ENCODE peak calls at places on chromosomes 6 and 20, in four cellular contexts. J is HepG2, U is HCT116, Q is K562. O is an unnamed sample. For H3K27me3 and H3K36me3, the result is how much of the 10 kb centered on the place peaks cover.

GRCh38 chr20:62752671-62753501 is 43.4 kb upstream of the MRGBP start:
- DNase-seq in J (peak), U (no peak), Q (no peak), O (no peak)

GRCh38 chr6:104653786-104654185 is 205.9 kb downstream of the HACE1 start:
- DNase-seq in U (no peak), J (no peak), Q (no peak), O (no peak)

GRCh38 chr6:158131926-158132325 is 36.1 kb downstream of the SERAC1 start:
- DNase-seq in J (peak), Q (peak), U (no peak), O (no peak)

GRCh38 chr6:5525209-5525608 is 263.9 kb downstream of the FARS2 start:
- DNase-seq in U (no peak), Q (no peak), J (no peak), O (no peak)

GRCh38 chr6:139029470-139030210 is 1.1 kb downstream of the ABRACL start:
- DNase-seq in Q (no peak), U (no peak), J (no peak), O (no peak)

GRCh38 chr6:158475344-158476302 is 84.3 kb upstream of the TMEM181 start:
- DNase-seq in J (no peak), Q (peak), U (no peak), O (peak)

GRCh38 chr6:170176621-170177382 is 114.1 kb downstream of the DLL1 start:
- DNase-seq in Q (no peak), J (no peak), U (no peak), O (no peak)

GRCh38 chr6:111478064-111478476 is 4.9 kb downstream of the REV3L start:
- DNase-seq in J (peak), U (no peak), Q (no peak), O (no peak)

GRCh38 chr6:99588618-99589289 is 17.9 kb upstream of the PRDM13 start:
- DNase-seq in Q (no peak), U (no peak), J (peak), O (peak)

GRCh38 chr6:15996030-15996429 is 132.9 kb upstream of the MYLIP start:
- DNase-seq in J (no peak), U (no peak), Q (peak), O (no peak)

GRCh38 chr20:25744261-25744660 is 47.6 kb upstream of the ZNF337 start:
- DNase-seq in U (no peak), Q (no peak), J (no peak), O (no peak)

GRCh38 chr20:8808180-8808535 is 260.7 kb upstream of the PLCB4 start:
- DNase-seq in J (no peak), Q (no peak), U (no peak), O (no peak)

GRCh38 chr6:68108243-68108835 is 526.7 kb upstream of the ADGRB3 start:
- DNase-seq in U (no peak), J (no peak), Q (no peak), O (no peak)

GRCh38 chr6:47209632-47210031 is 100.1 kb downstream of the TNFRSF21 start:
- DNase-seq in U (no peak), Q (no peak), J (no peak), O (no peak)

GRCh38 chr6:169167581-169168301 is 85.9 kb downstream of the THBS2 start:
- DNase-seq in Q (no peak), U (peak), J (no peak), O (no peak)

GRCh38 chr20:3330046-3330741 is 77.3 kb downstream of the DNAAF9 start:
- DNase-seq in Q (no peak), U (no peak), J (no peak), O (no peak)

GRCh38 chr6:138310294-138310693 is 67.4 kb upstream of the SMIM28 start:
- DNase-seq in U (no peak), J (no peak), Q (no peak), O (no peak)

GRCh38 chr20:56391596-56392281 is at the start of gene AURKA:
- DNase-seq in U (no peak), J (peak), Q (no peak), O (no peak)

GRCh38 chr6:47484616-47485015 is 7.0 kb downstream of the CD2AP start:
- DNase-seq in Q (no peak), J (no peak), U (peak), O (no peak)

GRCh38 chr6:25193147-25193864 is 85.9 kb upstream of the CARMIL1 start:
- DNase-seq in U (peak), J (no peak), Q (no peak), O (peak)

GRCh38 chr6:110513001-110513400 is 36.6 kb upstream of the SLC22A16 start:
- DNase-seq in U (no peak), Q (no peak), J (no peak), O (no peak)

GRCh38 chr6:69116658-69117057 is 481.6 kb downstream of the ADGRB3 start:
- DNase-seq in J (no peak), U (no peak), Q (no peak), O (no peak)

GRCh38 chr6:12185081-12185673 is 105.0 kb upstream of the EDN1 start:
- DNase-seq in Q (no peak), U (no peak), J (no peak), O (no peak)

GRCh38 chr20:9015984-9016324 is 52.9 kb upstream of the PLCB4 start:
- DNase-seq in U (no peak), Q (no peak), J (no peak), O (no peak)

GRCh38 chr6:142867988-142868818 is 76.8 kb downstream of the HIVEP2 start:
- DNase-seq in Q (no peak), U (no peak), J (peak), O (no peak)

GRCh38 chr6:112041535-112041934 is 12.4 kb upstream of the CCN6 start:
- DNase-seq in Q (no peak), J (no peak), U (no peak), O (no peak)

GRCh38 chr6:2764610-2765165 is 505 bp upstream of the WRNIP1 start:
- DNase-seq in U (no peak), Q (peak), J (peak), O (no peak)

GRCh38 chr6:20569000-20569610 is 34.8 kb downstream of the CDKAL1 start:
- DNase-seq in Q (no peak), U (no peak), J (no peak), O (no peak)

GRCh38 chr6:168862346-168862980 is 391.2 kb downstream of the THBS2 start:
- DNase-seq in Q (no peak), U (no peak), J (no peak), O (no peak)

GRCh38 chr6:53484409-53485280 is 60.3 kb downstream of the GCLC start:
- DNase-seq in U (peak), Q (peak), J (peak), O (peak)

GRCh38 chr20:31843881-31844280 is 1.5 kb downstream of the FOXS1 start:
- DNase-seq in Q (no peak), J (no peak), U (no peak), O (no peak)

GRCh38 chr20:47661714-47662113 is 123.6 kb downstream of the SULF2 start:
- DNase-seq in U (no peak), J (no peak), Q (no peak), O (no peak)

GRCh38 chr20:62642666-62643520 is 590 bp downstream of the SLCO4A1 start:
- DNase-seq in Q (peak), J (no peak), U (no peak), O (no peak)

GRCh38 chr20:2402271-2402980 is 21.7 kb downstream of the TGM6 start:
- DNase-seq in J (peak), Q (no peak), U (peak), O (no peak)

GRCh38 chr6:168045141-168045691 is 33.8 kb downstream of the FRMD1 start:
- DNase-seq in Q (no peak), J (peak), U (no peak), O (no peak)

GRCh38 chr6:90790696-90791095 is 203.8 kb upstream of the MAP3K7 start:
- DNase-seq in J (no peak), Q (no peak), U (no peak), O (no peak)

DNA sequence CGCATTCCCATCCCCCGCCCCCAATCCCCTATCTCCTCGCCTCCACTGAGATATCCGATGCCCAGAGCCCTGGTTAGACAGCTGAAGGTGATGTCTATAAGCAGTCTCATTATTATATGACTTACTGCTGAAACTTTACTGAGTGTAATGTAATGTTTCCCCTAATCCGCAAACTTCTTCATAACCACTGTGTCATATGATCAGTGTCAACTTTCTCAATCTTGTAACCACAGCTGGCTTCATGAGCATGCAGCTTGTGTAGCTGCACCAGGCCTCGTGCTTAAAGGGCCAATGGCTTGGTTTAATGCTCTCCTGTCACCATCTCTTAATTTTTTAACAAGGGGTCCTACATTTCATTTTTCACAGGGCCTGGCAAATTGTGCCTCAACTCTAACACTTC is 8.1 kb downstream of the ASIP start:
- DNase-seq in Q (no peak), J (no peak), U (no peak), O (no peak)
- TF ChIP-seq TCF7L2 in Q (no peak), J (no peak), U (no peak), O (no peak)

GRCh38 chr20:61561111-61561830 is 309.2 kb downstream of the CDH4 start:
- DNase-seq in J (no peak), U (no peak), Q (no peak), O (no peak)
- H3K27me3 ChIP-seq in J (half or more), U (under half), Q (under half), O (under half)

DNA sequence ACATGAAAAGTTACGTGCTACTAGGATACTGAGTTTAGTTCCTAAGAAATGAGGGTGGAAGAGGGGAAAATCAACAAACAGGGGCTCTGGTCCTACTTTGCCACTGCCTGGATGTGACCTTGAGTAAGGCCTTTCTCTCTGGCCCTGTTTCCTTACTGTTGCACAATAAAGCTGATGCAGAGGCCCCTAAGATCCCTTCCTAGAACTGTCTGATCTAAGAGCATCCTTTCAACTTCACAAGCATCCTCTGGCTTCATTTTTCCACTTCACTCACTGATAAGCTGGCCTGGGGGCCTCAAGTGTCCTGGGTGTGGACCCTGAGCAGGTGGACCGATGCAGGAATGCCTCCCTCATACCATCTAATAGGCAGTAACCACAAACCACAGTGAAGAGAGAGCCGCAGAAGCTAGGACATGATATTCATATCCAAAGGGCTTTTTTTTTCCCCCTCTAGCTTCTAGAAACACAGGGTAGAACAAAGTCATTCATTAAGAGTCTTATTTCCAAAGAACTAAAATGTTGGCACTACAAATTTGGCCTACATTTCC is 21.5 kb downstream of the FKBP1A start:
- DNase-seq in J (no peak), Q (no peak), U (no peak), O (no peak)
- H3K36me3 ChIP-seq in J (half or more), Q (half or more), U (under half), O (under half)

GRCh38 chr20:39885975-39886649 is 802.9 kb downstream of the MAFB start:
- DNase-seq in Q (no peak), J (peak), U (no peak), O (peak)
- TF ChIP-seq TCF7L2 in Q (no peak), J (no peak), U (no peak), O (no peak)

GRCh38 chr20:43829951-43830690 is 84.5 kb upstream of the TOX2 start:
- DNase-seq in Q (no peak), U (no peak), J (no peak), O (no peak)

GRCh38 chr20:43825635-43826034 is 89.0 kb upstream of the TOX2 start:
- DNase-seq in J (no peak), Q (no peak), U (no peak), O (no peak)

GRCh38 chr20:43824699-43825402 is 89.8 kb upstream of the TOX2 start:
- DNase-seq in J (peak), Q (no peak), U (no peak), O (no peak)

GRCh38 chr20:43830883-43831282 is 83.8 kb upstream of the TOX2 start:
- DNase-seq in J (no peak), U (no peak), Q (no peak), O (no peak)

GRCh38 chr20:43827940-43828562 is 86.6 kb upstream of the TOX2 start:
- DNase-seq in U (no peak), Q (no peak), J (no peak), O (no peak)
- H3K27me3 ChIP-seq in U (under half), Q (under half), J (under half), O (under half)

DNA sequence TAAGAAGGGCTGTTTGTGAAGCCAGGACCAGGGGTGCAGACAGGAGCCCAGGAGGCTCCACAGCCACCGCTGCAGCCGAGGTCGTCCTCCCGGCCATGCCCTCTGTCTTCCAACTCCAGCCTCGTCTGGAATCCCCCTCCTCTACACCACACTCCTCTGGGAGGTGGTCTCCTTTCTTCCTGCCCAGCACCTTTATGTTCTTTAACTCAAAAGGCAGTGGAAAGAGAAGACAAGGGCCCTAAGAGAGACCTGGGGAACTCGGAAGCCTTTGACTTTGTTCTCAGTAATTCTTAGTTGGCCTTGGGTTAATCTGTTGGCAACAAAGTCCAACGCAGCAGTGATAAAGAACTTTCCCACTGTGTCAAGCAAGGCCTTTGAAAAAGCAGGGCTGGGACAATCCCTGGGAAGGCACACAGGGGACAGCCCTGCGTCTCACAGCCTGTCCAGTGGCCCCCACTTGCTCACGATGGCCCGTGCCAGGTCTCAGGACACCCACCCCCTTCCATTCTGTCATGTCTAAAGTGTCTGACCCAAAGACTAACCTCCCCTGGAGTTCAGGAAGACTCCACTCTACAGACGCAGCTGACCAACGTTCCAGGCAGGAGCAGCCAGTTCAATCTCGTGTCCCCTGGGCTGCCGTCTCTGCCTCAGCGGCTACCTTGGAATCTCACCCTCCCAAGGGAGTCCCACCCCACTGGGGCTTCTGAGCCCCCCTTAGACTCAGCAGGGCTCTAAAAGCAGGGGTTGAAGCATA is 42.8 kb upstream of the FAM50B start:
- DNase-seq in Q (no peak), J (peak), U (no peak), O (no peak)
- H3K36me3 ChIP-seq in Q (under half), J (under half), U (under half), O (under half)

DNA sequence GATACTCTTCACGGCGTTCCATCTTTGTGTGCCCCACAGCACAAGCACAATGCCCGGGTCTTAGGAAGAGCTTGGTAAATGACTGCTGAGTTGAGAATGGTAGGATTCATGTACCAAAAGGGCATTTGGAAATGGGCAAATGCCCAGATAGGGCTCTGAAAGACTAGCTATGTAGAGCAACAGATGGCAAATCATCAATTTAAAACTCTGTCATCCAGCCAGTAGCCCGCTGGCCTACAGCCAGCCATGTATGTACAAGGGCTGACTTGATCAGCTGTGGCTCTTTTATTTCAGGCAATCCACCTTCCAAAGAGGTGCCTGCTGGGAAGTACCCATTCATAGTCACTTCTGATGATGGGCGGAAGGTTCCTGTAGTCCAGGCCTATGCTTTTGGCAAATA is 35.1 kb downstream of the NT5E start:
- DNase-seq in J (no peak), U (no peak), Q (no peak), O (no peak)
- TF ChIP-seq TCF7L2 in J (no peak), U (no peak), Q (no peak), O (no peak)

DNA sequence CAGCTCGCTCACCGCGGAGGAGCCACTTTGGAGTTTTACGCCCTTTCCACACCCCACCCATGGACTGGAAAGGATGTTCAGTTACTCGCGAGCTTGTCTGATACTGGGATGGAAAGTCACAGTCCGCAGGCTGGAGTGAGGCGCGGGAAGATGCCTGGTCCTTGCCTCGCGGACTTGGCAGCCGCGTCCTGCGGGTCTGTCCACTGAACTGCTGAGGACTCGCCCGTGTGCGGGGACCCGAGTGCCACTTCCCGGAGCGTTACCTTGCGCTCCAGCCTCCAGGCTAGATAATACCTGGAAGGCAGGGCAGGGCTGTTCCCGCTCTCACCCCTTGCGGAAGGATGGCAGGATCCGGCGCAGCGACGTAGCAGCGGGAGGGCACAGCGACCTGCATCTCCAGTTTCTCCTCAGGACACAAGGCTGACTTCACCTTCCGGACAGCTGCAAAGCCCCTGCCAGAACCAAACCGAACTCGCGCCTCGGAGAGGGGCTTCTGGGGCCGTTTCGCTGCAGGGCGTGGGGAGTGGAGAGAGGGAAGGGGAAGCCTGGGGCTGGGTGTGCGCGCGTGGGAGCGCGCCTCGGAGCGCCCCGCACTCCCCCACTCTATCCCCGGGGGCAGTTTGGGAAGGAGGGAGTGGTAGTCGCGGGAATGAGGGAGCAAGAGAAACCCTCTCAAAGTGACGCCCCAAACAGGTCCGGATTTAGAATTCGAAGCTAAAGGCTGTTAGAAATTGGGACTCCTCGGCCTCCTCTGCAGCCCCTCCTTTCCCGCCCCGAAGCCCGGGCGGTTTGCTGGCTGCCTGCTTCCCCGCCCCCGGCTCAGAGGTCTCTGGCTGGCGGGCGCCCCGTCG is at the start of gene KCNQ5:
- DNase-seq in Q (peak), U (no peak), J (no peak), O (no peak)
- H3K27me3 ChIP-seq in Q (under half), U (under half), J (under half), O (under half)